ENCODE peak calls at places on chromosomes 11 and 22, in nine cellular contexts. Q is epithelial cell of prostate, U is lower lobe of right lung, Y is IMR-90, F is spleen, K is ovary, E is upper lobe of right lung, J is thoracic aorta, T is breast epithelium. P is an unnamed sample.
A peak's percentile ranks its signal among the peaks of the same experiment; 100 is the strongest.

GRCh38 chr22:46105494-46106278 is 44.6 kb upstream of the PPARA start:
- DNase-seq in Q (peak; percentile 65), U (no peak), Y (peak; percentile 59), F (no peak), K (no peak), E (no peak), J (no peak), T (peak; percentile 93), P (peak; percentile 65)

GRCh38 chr11:2296913-2297622 is 4.7 kb downstream of the C11orf21 start:
- DNase-seq in Q (no peak), U (no peak), Y (no peak), F (no peak), K (peak; percentile 30), E (peak; percentile 55), J (no peak), T (no peak), P (no peak)

GRCh38 chr11:35852056-35852455 is 91.8 kb upstream of the LDLRAD3 start:
- DNase-seq in Q (no peak), U (no peak), Y (no peak), F (no peak), K (no peak), E (no peak), J (no peak), T (no peak), P (no peak)

GRCh38 chr11:60987577-60988277 is 16.2 kb downstream of the CD6 start:
- DNase-seq in Q (no peak), U (no peak), Y (no peak), F (no peak), K (no peak), E (no peak), J (no peak), T (no peak), P (no peak)

GRCh38 chr22:27452916-27453315 is 348.6 kb downstream of the MN1 start:
- DNase-seq in Q (no peak), U (no peak), Y (no peak), F (no peak), K (no peak), E (no peak), J (no peak), T (no peak), P (no peak)

GRCh38 chr11:118338637-118339061 is 3.9 kb downstream of the CD3D start:
- DNase-seq in Q (no peak), U (no peak), Y (no peak), F (peak; percentile 85), K (no peak), E (no peak), J (no peak), T (peak; percentile 22), P (no peak)

GRCh38 chr22:43239102-43239875 is 52.4 kb upstream of the TTLL12 start:
- DNase-seq in Q (no peak), U (no peak), Y (no peak), F (no peak), K (peak; percentile 84), E (no peak), J (no peak), T (no peak), P (no peak)

GRCh38 chr22:36921309-36922096 is 8.1 kb downstream of the CSF2RB start:
- DNase-seq in Q (no peak), U (no peak), Y (no peak), F (peak; percentile 80), K (no peak), E (no peak), J (no peak), T (no peak), P (no peak)

GRCh38 chr11:34181254-34181653 is 75.8 kb downstream of the NAT10 start:
- DNase-seq in Q (no peak), U (peak; percentile 10), Y (no peak), F (no peak), K (no peak), E (no peak), J (no peak), T (no peak), P (no peak)

GRCh38 chr22:43848366-43849171 is 13.7 kb downstream of the SULT4A1 start:
- DNase-seq in Q (no peak), U (no peak), Y (peak; percentile 52), F (peak; percentile 63), K (peak; percentile 62), E (peak; percentile 52), J (no peak), T (no peak), P (no peak)

GRCh38 chr22:25746012-25746373 is 4.0 kb downstream of the MYO18B start:
- DNase-seq in Q (peak; percentile 48), U (no peak), Y (peak; percentile 43), F (no peak), K (no peak), E (no peak), J (no peak), T (no peak), P (peak; percentile 13)

GRCh38 chr22:25742918-25743708 is 1.1 kb downstream of the MYO18B start:
- DNase-seq in Q (no peak), U (no peak), Y (no peak), F (no peak), K (no peak), E (no peak), J (no peak), T (no peak), P (no peak)

GRCh38 chr22:25744694-25745093 is 2.7 kb downstream of the MYO18B start:
- DNase-seq in Q (no peak), U (no peak), Y (no peak), F (no peak), K (no peak), E (no peak), J (no peak), T (no peak), P (no peak)

GRCh38 chr22:25747245-25747944 is 5.4 kb downstream of the MYO18B start:
- DNase-seq in Q (peak; percentile 12), U (no peak), Y (peak; percentile 88), F (no peak), K (no peak), E (no peak), J (peak; percentile 85), T (no peak), P (peak; percentile 36)

GRCh38 chr22:25745341-25746011 is 3.5 kb downstream of the MYO18B start:
- DNase-seq in Q (no peak), U (no peak), Y (peak; percentile 58), F (no peak), K (no peak), E (no peak), J (no peak), T (no peak), P (no peak)
- H3K27ac ChIP-seq in Q (peak overlapping the region; percentile 26), U (no peak overlapping the region), Y (no peak overlapping the region), F (no peak overlapping the region), K (no peak overlapping the region), E (no peak overlapping the region), J (peak overlapping the region; percentile 44), T (no peak overlapping the region), P (no peak overlapping the region)

DNA sequence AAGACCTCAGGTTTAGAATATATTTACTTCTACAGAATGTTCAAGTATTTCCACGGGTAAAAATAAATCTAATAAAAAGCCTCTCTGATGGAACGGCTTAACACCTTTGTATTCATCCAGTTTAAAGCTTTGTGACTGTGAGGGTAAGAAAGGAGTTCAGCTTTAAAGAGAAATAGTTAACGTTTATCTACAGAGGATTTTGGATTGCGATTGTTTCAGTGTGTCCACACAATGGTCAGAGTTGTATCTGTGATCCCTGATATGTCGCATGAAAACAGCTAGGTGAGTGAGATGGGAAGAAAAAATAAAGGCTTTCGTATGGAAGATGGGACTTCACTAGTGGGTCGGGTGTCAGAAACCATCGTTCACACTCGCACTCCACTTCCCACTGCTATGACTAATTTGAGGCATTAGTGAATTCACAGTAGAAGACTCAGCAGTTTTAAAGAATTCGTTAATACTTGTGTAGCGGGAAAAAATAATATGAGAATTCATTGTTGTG is 1.6 kb downstream of the APLP2 start:
- DNase-seq in Q (no peak), U (no peak), Y (peak; percentile 35), F (no peak), K (no peak), E (no peak), J (no peak), T (no peak), P (peak; percentile 39)
- H3K27ac ChIP-seq in Q (peak overlapping the region; percentile 89), U (peak overlapping the region; percentile 95), Y (no peak overlapping the region), F (peak overlapping the region; percentile 96), K (no peak overlapping the region), E (peak overlapping the region; percentile 89), J (peak overlapping the region; percentile 93), T (peak overlapping the region; percentile 96), P (peak overlapping the region; percentile 96)

GRCh38 chr22:40680819-40681183 is 1.5 kb downstream of the MCHR1 start:
- DNase-seq in Q (no peak), U (no peak), Y (no peak), F (no peak), K (no peak), E (no peak), J (no peak), T (no peak), P (no peak)

GRCh38 chr22:40681451-40681850 is 2.2 kb downstream of the MCHR1 start:
- DNase-seq in Q (no peak), U (no peak), Y (no peak), F (no peak), K (no peak), E (no peak), J (no peak), T (no peak), P (no peak)

GRCh38 chr22:40679964-40680818 is 907 bp downstream of the MCHR1 start:
- DNase-seq in Q (no peak), U (no peak), Y (peak; percentile 31), F (no peak), K (peak; percentile 61), E (no peak), J (no peak), T (no peak), P (no peak)

GRCh38 chr22:40678493-40679248 is 613 bp upstream of the MCHR1 start:
- DNase-seq in Q (no peak), U (no peak), Y (no peak), F (no peak), K (no peak), E (no peak), J (no peak), T (no peak), P (no peak)

GRCh38 chr22:40679249-40679963 is at the start of gene MCHR1:
- DNase-seq in Q (no peak), U (no peak), Y (peak; percentile 14), F (no peak), K (no peak), E (no peak), J (no peak), T (no peak), P (no peak)
- H3K27ac ChIP-seq in Q (no peak within 1 kb of the TSS), U (no peak within 1 kb of the TSS), Y (no peak within 1 kb of the TSS), F (no peak within 1 kb of the TSS), K (no peak within 1 kb of the TSS), E (no peak within 1 kb of the TSS), J (no peak within 1 kb of the TSS), T (no peak within 1 kb of the TSS), P (no peak within 1 kb of the TSS)

DNA sequence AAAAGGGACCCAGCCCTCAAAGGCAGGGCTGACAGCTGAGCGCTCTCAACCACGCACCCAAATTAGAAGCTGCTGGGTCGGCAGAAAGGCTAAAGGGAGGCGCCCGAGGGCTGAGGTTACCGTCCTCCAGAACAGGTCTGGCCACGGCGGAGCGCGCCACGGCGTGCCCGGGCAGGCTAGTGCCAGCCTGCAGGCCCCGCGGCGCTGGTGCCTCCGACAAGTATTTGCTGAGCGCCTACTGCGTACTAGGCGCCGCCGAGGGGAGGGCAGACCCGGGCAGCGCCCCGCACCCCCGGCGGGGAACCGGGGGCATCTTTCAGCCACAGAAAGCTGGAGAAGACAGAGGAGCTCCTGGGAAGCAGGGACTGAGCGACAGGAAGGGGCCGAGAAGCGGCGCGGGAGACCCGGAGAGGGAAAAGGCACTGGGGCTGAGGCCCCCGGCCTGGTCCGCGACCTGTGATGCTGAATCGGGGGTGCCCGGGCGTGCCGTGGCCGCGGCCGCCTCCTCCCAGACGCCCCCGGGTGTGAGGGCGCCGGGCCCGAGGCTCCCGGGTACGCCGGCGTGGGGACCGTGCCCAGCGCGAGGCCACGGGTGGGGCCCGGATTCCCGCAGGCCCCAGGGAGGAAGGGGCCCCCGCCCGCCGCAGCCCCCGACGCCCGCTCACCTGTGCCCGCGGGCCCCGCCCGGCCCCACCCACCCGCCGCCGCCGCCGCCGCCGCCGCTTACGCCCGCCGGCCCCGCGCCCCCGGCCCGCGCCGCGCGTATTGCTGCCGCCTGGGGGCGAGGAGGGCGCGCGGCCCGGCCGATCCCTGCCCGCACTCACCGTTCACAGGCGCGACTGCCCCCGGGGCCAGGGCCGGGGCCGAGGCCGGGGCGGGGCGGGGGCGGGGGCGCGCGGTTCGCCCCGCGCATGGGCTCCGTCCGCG is 521 bp downstream of the HRAS start:
- DNase-seq in Q (peak; percentile 81), U (peak; percentile 75), Y (no peak), F (peak; percentile 89), K (peak; percentile 64), E (peak; percentile 83), J (no peak), T (peak; percentile 82), P (peak; percentile 79)
- H3K27ac ChIP-seq in Q (peak overlapping the region; percentile 96), U (peak overlapping the region; percentile 59), Y (peak overlapping the region; percentile 38), F (peak overlapping the region; percentile 91), K (peak overlapping the region; percentile 28), E (peak overlapping the region; percentile 82), J (no peak overlapping the region), T (peak overlapping the region; percentile 83), P (peak overlapping the region; percentile 99)